ENCODE peak calls at places on chromosomes 13 and 19, in nine cellular contexts. One of them, this sample, is unnamed.

GRCh38 chr19:38745316-38745715 is 1.0 kb upstream of the CAPN12 start:
- DNase-seq in activated naive CD4-positive, alpha-beta T cell treated with anti-CD3 and anti-CD28 coated beads, Interleukin-2, amount 10 ng/mL, durations not matched to agents 7 days and 5 days: no peak
- DNase-seq in WTC11: no peak
- DNase-seq in pancreas: no peak
- DNase-seq in effector CD8-positive, alpha-beta T cell: no peak
- DNase-seq in left ventricle myocardium inferior: no peak
- DNase-seq in GM19239: no peak
- DNase-seq in AG04450: no peak
- DNase-seq in islet precursor cell: peak
- DNase-seq in this sample: no peak

GRCh38 chr13:33231339-33231738 is 54.2 kb downstream of the STARD13 start:
- DNase-seq in activated naive CD4-positive, alpha-beta T cell treated with anti-CD3 and anti-CD28 coated beads, Interleukin-2, amount 10 ng/mL, durations not matched to agents 7 days and 5 days: no peak
- DNase-seq in WTC11: no peak
- DNase-seq in pancreas: no peak
- DNase-seq in effector CD8-positive, alpha-beta T cell: no peak
- DNase-seq in left ventricle myocardium inferior: no peak
- DNase-seq in GM19239: no peak
- DNase-seq in AG04450: no peak
- DNase-seq in islet precursor cell: no peak
- DNase-seq in this sample: no peak

GRCh38 chr13:29948246-29948645 is 97.8 kb upstream of the UBL3 start:
- DNase-seq in activated naive CD4-positive, alpha-beta T cell treated with anti-CD3 and anti-CD28 coated beads, Interleukin-2, amount 10 ng/mL, durations not matched to agents 7 days and 5 days: no peak
- DNase-seq in WTC11: no peak
- DNase-seq in pancreas: no peak
- DNase-seq in effector CD8-positive, alpha-beta T cell: no peak
- DNase-seq in left ventricle myocardium inferior: no peak
- DNase-seq in GM19239: no peak
- DNase-seq in AG04450: peak
- DNase-seq in islet precursor cell: no peak
- DNase-seq in this sample: no peak

GRCh38 chr19:3479177-3479818 is 1.0 kb downstream of the SMIM24 start:
- DNase-seq in activated naive CD4-positive, alpha-beta T cell treated with anti-CD3 and anti-CD28 coated beads, Interleukin-2, amount 10 ng/mL, durations not matched to agents 7 days and 5 days: peak
- DNase-seq in WTC11: peak
- DNase-seq in pancreas: no peak
- DNase-seq in effector CD8-positive, alpha-beta T cell: peak
- DNase-seq in left ventricle myocardium inferior: no peak
- DNase-seq in GM19239: no peak
- DNase-seq in AG04450: no peak
- DNase-seq in islet precursor cell: peak
- DNase-seq in this sample: no peak

GRCh38 chr19:1956868-1957492 is 16.0 kb downstream of the CSNK1G2 start:
- DNase-seq in activated naive CD4-positive, alpha-beta T cell treated with anti-CD3 and anti-CD28 coated beads, Interleukin-2, amount 10 ng/mL, durations not matched to agents 7 days and 5 days: no peak
- DNase-seq in WTC11: peak
- DNase-seq in pancreas: no peak
- DNase-seq in effector CD8-positive, alpha-beta T cell: no peak
- DNase-seq in left ventricle myocardium inferior: peak
- DNase-seq in GM19239: no peak
- DNase-seq in AG04450: no peak
- DNase-seq in islet precursor cell: no peak
- DNase-seq in this sample: no peak

GRCh38 chr19:7596191-7596937 is 701 bp downstream of the CAMSAP3 start:
- DNase-seq in activated naive CD4-positive, alpha-beta T cell treated with anti-CD3 and anti-CD28 coated beads, Interleukin-2, amount 10 ng/mL, durations not matched to agents 7 days and 5 days: no peak
- DNase-seq in WTC11: no peak
- DNase-seq in pancreas: peak
- DNase-seq in effector CD8-positive, alpha-beta T cell: no peak
- DNase-seq in left ventricle myocardium inferior: no peak
- DNase-seq in GM19239: no peak
- DNase-seq in AG04450: no peak
- DNase-seq in islet precursor cell: no peak
- DNase-seq in this sample: no peak

GRCh38 chr19:8083141-8083540 is 30.6 kb downstream of the CCL25 start:
- DNase-seq in activated naive CD4-positive, alpha-beta T cell treated with anti-CD3 and anti-CD28 coated beads, Interleukin-2, amount 10 ng/mL, durations not matched to agents 7 days and 5 days: no peak
- DNase-seq in WTC11: no peak
- DNase-seq in pancreas: no peak
- DNase-seq in effector CD8-positive, alpha-beta T cell: no peak
- DNase-seq in left ventricle myocardium inferior: no peak
- DNase-seq in GM19239: no peak
- DNase-seq in AG04450: no peak
- DNase-seq in islet precursor cell: no peak
- DNase-seq in this sample: no peak

GRCh38 chr13:76939215-76939614 is 9.1 kb upstream of the ACOD1 start:
- DNase-seq in activated naive CD4-positive, alpha-beta T cell treated with anti-CD3 and anti-CD28 coated beads, Interleukin-2, amount 10 ng/mL, durations not matched to agents 7 days and 5 days: no peak
- DNase-seq in WTC11: no peak
- DNase-seq in pancreas: no peak
- DNase-seq in effector CD8-positive, alpha-beta T cell: no peak
- DNase-seq in left ventricle myocardium inferior: no peak
- DNase-seq in GM19239: no peak
- DNase-seq in AG04450: no peak
- DNase-seq in islet precursor cell: no peak
- DNase-seq in this sample: no peak

GRCh38 chr13:98232456-98232855 is 55.4 kb upstream of the RNF113B start:
- DNase-seq in activated naive CD4-positive, alpha-beta T cell treated with anti-CD3 and anti-CD28 coated beads, Interleukin-2, amount 10 ng/mL, durations not matched to agents 7 days and 5 days: no peak
- DNase-seq in WTC11: no peak
- DNase-seq in pancreas: no peak
- DNase-seq in effector CD8-positive, alpha-beta T cell: no peak
- DNase-seq in left ventricle myocardium inferior: no peak
- DNase-seq in GM19239: no peak
- DNase-seq in AG04450: no peak
- DNase-seq in islet precursor cell: no peak
- DNase-seq in this sample: no peak

This sample was measured in Panc1.